ENCODE peak calls at places on chromosome 21, in five cellular contexts. One of them, this sample, is unnamed.
A peak's percentile ranks its signal among the peaks of the same experiment; 100 is the strongest.

GRCh38 chr21:26060335-26061115 is 110.0 kb downstream of the APP start:
- DNase-seq in dermis microvascular lymphatic vessel endothelial cell: no peak
- DNase-seq in psoas muscle: no peak
- DNase-seq in frontal cortex: no peak
- DNase-seq in DMS153: no peak
- DNase-seq in this sample: no peak

GRCh38 chr21:33560965-33561364 is 18.1 kb downstream of the SON start:
- DNase-seq in dermis microvascular lymphatic vessel endothelial cell: no peak
- DNase-seq in psoas muscle: no peak
- DNase-seq in frontal cortex: no peak
- DNase-seq in DMS153: no peak
- DNase-seq in this sample: no peak

GRCh38 chr21:32320059-32320458 is 21.4 kb downstream of the MRAP start:
- DNase-seq in dermis microvascular lymphatic vessel endothelial cell: no peak
- DNase-seq in psoas muscle: no peak
- DNase-seq in frontal cortex: no peak
- DNase-seq in DMS153: no peak
- DNase-seq in this sample: no peak

GRCh38 chr21:43015906-43016540 is 41.7 kb downstream of the PKNOX1 start:
- DNase-seq in dermis microvascular lymphatic vessel endothelial cell: no peak
- DNase-seq in psoas muscle: no peak
- DNase-seq in frontal cortex: no peak
- DNase-seq in DMS153: no peak
- DNase-seq in this sample: no peak

GRCh38 chr21:27362249-27362648 is 395.4 kb upstream of the ADAMTS5 start:
- DNase-seq in dermis microvascular lymphatic vessel endothelial cell: no peak
- DNase-seq in psoas muscle: no peak
- DNase-seq in frontal cortex: no peak
- DNase-seq in DMS153: no peak
- DNase-seq in this sample: no peak

GRCh38 chr21:29163381-29164115 is 33.1 kb downstream of the MAP3K7CL start:
- DNase-seq in dermis microvascular lymphatic vessel endothelial cell: no peak
- DNase-seq in psoas muscle: no peak
- DNase-seq in frontal cortex: no peak
- DNase-seq in DMS153: no peak
- DNase-seq in this sample: no peak

GRCh38 chr21:22941779-22942178 is 1943.6 kb downstream of the NCAM2 start:
- DNase-seq in dermis microvascular lymphatic vessel endothelial cell: no peak
- DNase-seq in psoas muscle: no peak
- DNase-seq in frontal cortex: no peak
- DNase-seq in DMS153: no peak
- DNase-seq in this sample: no peak

GRCh38 chr21:41620982-41621381 is 113.0 kb upstream of the TMPRSS2 start:
- DNase-seq in dermis microvascular lymphatic vessel endothelial cell: no peak
- DNase-seq in psoas muscle: no peak
- DNase-seq in frontal cortex: no peak
- DNase-seq in DMS153: no peak
- DNase-seq in this sample: no peak

GRCh38 chr21:44931137-44931500 is 8.7 kb upstream of the SLX9 start:
- DNase-seq in dermis microvascular lymphatic vessel endothelial cell: no peak
- DNase-seq in psoas muscle: peak; percentile 42
- DNase-seq in frontal cortex: no peak
- DNase-seq in DMS153: peak; percentile 5
- DNase-seq in this sample: no peak

GRCh38 chr21:38979271-38980196 is 173.8 kb downstream of the ETS2 start:
- DNase-seq in dermis microvascular lymphatic vessel endothelial cell: no peak
- DNase-seq in psoas muscle: no peak
- DNase-seq in frontal cortex: no peak
- DNase-seq in DMS153: no peak
- DNase-seq in this sample: no peak

GRCh38 chr21:38858429-38859205 is 52.9 kb downstream of the ETS2 start:
- DNase-seq in dermis microvascular lymphatic vessel endothelial cell: no peak
- DNase-seq in psoas muscle: no peak
- DNase-seq in frontal cortex: no peak
- DNase-seq in DMS153: no peak
- DNase-seq in this sample: no peak

GRCh38 chr21:33268392-33268735 is 2.2 kb downstream of the IL10RB start:
- DNase-seq in dermis microvascular lymphatic vessel endothelial cell: no peak
- DNase-seq in psoas muscle: no peak
- DNase-seq in frontal cortex: no peak
- DNase-seq in DMS153: no peak
- DNase-seq in this sample: no peak

GRCh38 chr21:26593800-26594199 is 20.7 kb upstream of the CYYR1 start:
- DNase-seq in dermis microvascular lymphatic vessel endothelial cell: no peak
- DNase-seq in psoas muscle: no peak
- DNase-seq in frontal cortex: no peak
- DNase-seq in DMS153: no peak
- DNase-seq in this sample: no peak

GRCh38 chr21:16840549-16840948 is 672.3 kb upstream of the CXADR start:
- DNase-seq in dermis microvascular lymphatic vessel endothelial cell: no peak
- DNase-seq in psoas muscle: no peak
- DNase-seq in frontal cortex: no peak
- DNase-seq in DMS153: no peak
- DNase-seq in this sample: no peak

GRCh38 chr21:14814282-14814681 is 250.5 kb downstream of the NRIP1 start:
- DNase-seq in dermis microvascular lymphatic vessel endothelial cell: no peak
- DNase-seq in psoas muscle: no peak
- DNase-seq in frontal cortex: no peak
- DNase-seq in DMS153: no peak
- DNase-seq in this sample: no peak

GRCh38 chr21:44953628-44954021 is 13.8 kb downstream of the SLX9 start:
- DNase-seq in dermis microvascular lymphatic vessel endothelial cell: no peak
- DNase-seq in psoas muscle: peak; percentile 15
- DNase-seq in frontal cortex: no peak
- DNase-seq in DMS153: no peak
- DNase-seq in this sample: no peak

GRCh38 chr21:34336756-34337391 is 26.9 kb upstream of the KCNE2 start:
- DNase-seq in dermis microvascular lymphatic vessel endothelial cell: peak; percentile 30
- DNase-seq in psoas muscle: no peak
- DNase-seq in frontal cortex: no peak
- DNase-seq in DMS153: no peak
- DNase-seq in this sample: no peak

GRCh38 chr21:39625211-39625895 is 12.6 kb downstream of the B3GALT5 start:
- DNase-seq in dermis microvascular lymphatic vessel endothelial cell: no peak
- DNase-seq in psoas muscle: no peak
- DNase-seq in frontal cortex: no peak
- DNase-seq in DMS153: no peak
- DNase-seq in this sample: no peak

GRCh38 chr21:26001356-26001755 is 169.2 kb downstream of the APP start:
- DNase-seq in dermis microvascular lymphatic vessel endothelial cell: no peak
- DNase-seq in psoas muscle: no peak
- DNase-seq in frontal cortex: no peak
- DNase-seq in DMS153: no peak
- DNase-seq in this sample: no peak

GRCh38 chr21:35470522-35470921 is 421.4 kb upstream of the RUNX1 start:
- DNase-seq in dermis microvascular lymphatic vessel endothelial cell: no peak
- DNase-seq in psoas muscle: no peak
- DNase-seq in frontal cortex: no peak
- DNase-seq in DMS153: no peak
- DNase-seq in this sample: no peak

This sample was measured in left lung.